ENCODE peak calls at places on chromosome 13, in seven cellular contexts. Q is left cardiac atrium, D is GM04504, G is heart left ventricle, N is heart right ventricle, V is GF-D8, P is NCI-H1105. I is an unnamed sample.

GRCh38 chr13:49023441-49023840 is 47.7 kb downstream of the FNDC3A start:
- DNase-seq in Q (no peak), D (peak), G (no peak), N (no peak), V (no peak), P (no peak), I (no peak)

GRCh38 chr13:66714795-66715194 is 515.3 kb downstream of the PCDH9 start:
- DNase-seq in Q (no peak), D (no peak), G (no peak), N (no peak), V (no peak), P (no peak), I (no peak)

GRCh38 chr13:27170521-27171243 is 929 bp downstream of the USP12 start:
- DNase-seq in Q (peak), D (no peak), G (no peak), N (peak), V (no peak), P (no peak), I (peak)

GRCh38 chr13:98461525-98462240 is 115.2 kb downstream of the STK24 start:
- DNase-seq in Q (peak), D (no peak), G (no peak), N (no peak), V (no peak), P (no peak), I (no peak)

GRCh38 chr13:112220296-112220875 is 153.4 kb downstream of the SOX1 start:
- DNase-seq in Q (no peak), D (no peak), G (no peak), N (no peak), V (no peak), P (no peak), I (no peak)

GRCh38 chr13:46126552-46127171 is 21.8 kb upstream of the CPB2 start:
- DNase-seq in Q (peak), D (peak), G (peak), N (peak), V (peak), P (peak), I (peak)

GRCh38 chr13:94608586-94608985 is 6.9 kb downstream of the GPR180 start:
- DNase-seq in Q (no peak), D (no peak), G (no peak), N (no peak), V (no peak), P (no peak), I (no peak)

GRCh38 chr13:29582171-29582570 is 13.3 kb downstream of the SLC7A1 start:
- DNase-seq in Q (peak), D (no peak), G (peak), N (peak), V (no peak), P (no peak), I (no peak)

GRCh38 chr13:40186041-40186440 is 480.4 kb downstream of the FOXO1 start:
- DNase-seq in Q (no peak), D (no peak), G (no peak), N (no peak), V (no peak), P (no peak), I (no peak)

GRCh38 chr13:100533588-100534041 is 55.0 kb downstream of the GGACT start:
- DNase-seq in Q (no peak), D (no peak), G (no peak), N (no peak), V (no peak), P (no peak), I (no peak)

GRCh38 chr13:36038785-36039415 is 92.3 kb downstream of the DCLK1 start:
- DNase-seq in Q (no peak), D (no peak), G (no peak), N (no peak), V (no peak), P (no peak), I (no peak)

GRCh38 chr13:63691474-63691873 is 2275.8 kb upstream of the PCDH20 start:
- DNase-seq in Q (no peak), D (no peak), G (no peak), N (no peak), V (no peak), P (no peak), I (no peak)

GRCh38 chr13:35789335-35790166 is 313.1 kb upstream of the MAB21L1 start:
- DNase-seq in Q (no peak), D (no peak), G (no peak), N (no peak), V (no peak), P (peak), I (no peak)

GRCh38 chr13:93260591-93260990 is 34.0 kb downstream of the GPC6 start:
- DNase-seq in Q (no peak), D (no peak), G (no peak), N (no peak), V (no peak), P (no peak), I (no peak)

GRCh38 chr13:51995677-51996551 is 15.3 kb downstream of the ATP7B start:
- DNase-seq in Q (peak), D (no peak), G (peak), N (peak), V (peak), P (no peak), I (peak)

GRCh38 chr13:33079960-33080359 is 63.7 kb downstream of the KL start:
- DNase-seq in Q (no peak), D (no peak), G (no peak), N (no peak), V (no peak), P (no peak), I (no peak)

GRCh38 chr13:114124921-114125320 is 7.5 kb downstream of the RASA3 start:
- DNase-seq in Q (no peak), D (no peak), G (no peak), N (no peak), V (peak), P (no peak), I (no peak)

GRCh38 chr13:98083936-98084335 is 59.0 kb upstream of the FARP1 start:
- DNase-seq in Q (no peak), D (no peak), G (no peak), N (no peak), V (no peak), P (no peak), I (no peak)

GRCh38 chr13:45527699-45528462 is 63.1 kb downstream of the COG3 start:
- DNase-seq in Q (no peak), D (no peak), G (no peak), N (no peak), V (no peak), P (no peak), I (peak)

GRCh38 chr13:110097013-110097412 is 209.9 kb downstream of the COL4A1 start:
- DNase-seq in Q (no peak), D (no peak), G (no peak), N (no peak), V (no peak), P (no peak), I (no peak)

GRCh38 chr13:113490496-113491417 is at the start of gene DCUN1D2:
- DNase-seq in Q (peak), D (peak), G (peak), N (peak), V (peak), P (peak), I (peak)

GRCh38 chr13:110528371-110528770 is 33.2 kb downstream of the RAB20 start:
- DNase-seq in Q (no peak), D (no peak), G (no peak), N (no peak), V (peak), P (no peak), I (no peak)

GRCh38 chr13:113864303-113864890 is 521 bp upstream of the GAS6 start:
- DNase-seq in Q (peak), D (no peak), G (no peak), N (no peak), V (no peak), P (no peak), I (peak)

GRCh38 chr13:71867101-71867814 is at the start of gene DACH1:
- DNase-seq in Q (peak), D (no peak), G (peak), N (peak), V (peak), P (peak), I (peak)

GRCh38 chr13:63540042-63540441 is 2124.4 kb upstream of the PCDH20 start:
- DNase-seq in Q (no peak), D (no peak), G (no peak), N (no peak), V (no peak), P (no peak), I (no peak)

GRCh38 chr13:65026505-65026904 is 2203.6 kb downstream of the PCDH9 start:
- DNase-seq in Q (no peak), D (no peak), G (no peak), N (no peak), V (no peak), P (no peak), I (no peak)

GRCh38 chr13:113299951-113300350 is 2.9 kb downstream of the LAMP1 start:
- DNase-seq in Q (no peak), D (no peak), G (no peak), N (no peak), V (no peak), P (no peak), I (no peak)

GRCh38 chr13:112445411-112446271 is 69.5 kb downstream of the SPACA7 start:
- DNase-seq in Q (no peak), D (no peak), G (no peak), N (no peak), V (no peak), P (no peak), I (peak)